ENCODE peak calls at places on chromosomes 4 and X, in nine cellular contexts. Q, T, D, Z, J, X, G, F and M are unnamed samples.

GRCh38 chr4:37781134-37781455 is 45.4 kb upstream of the PGM2 start:
- DNase-seq in Q (no peak), T (no peak), D (no peak), Z (no peak), J (no peak), X (no peak), G (no peak), F (no peak), M (no peak)

GRCh38 chr4:157096439-157096838 is 20.5 kb downstream of the GLRB start:
- DNase-seq in Q (no peak), T (no peak), D (no peak), Z (no peak), J (no peak), X (no peak), G (no peak), F (no peak), M (no peak)

GRCh38 chr4:22668702-22669101 is 24.0 kb upstream of the GBA3 start:
- DNase-seq in Q (no peak), T (no peak), D (no peak), Z (no peak), J (no peak), X (no peak), G (no peak), F (no peak), M (no peak)

GRCh38 chr4:52968696-52969095 is 106.6 kb downstream of the RASL11B start:
- DNase-seq in Q (no peak), T (no peak), D (no peak), Z (no peak), J (no peak), X (no peak), G (no peak), F (no peak), M (no peak)

GRCh38 chr4:173318648-173319211 is 15.4 kb downstream of the HMGB2 start:
- DNase-seq in Q (peak; percentile 3), T (no peak), D (peak; percentile 30), Z (peak; percentile 70), J (peak; percentile 12), X (peak; percentile 16), G (no peak), F (peak; percentile 66), M (no peak)

GRCh38 chr4:154559141-154559841 is 3.5 kb upstream of the FGB start:
- DNase-seq in Q (peak; percentile 32), T (no peak), D (peak; percentile 18), Z (peak; percentile 75), J (peak; percentile 20), X (no peak), G (no peak), F (peak; percentile 72), M (no peak)

GRCh38 chr4:25900901-25901500 is 13.0 kb upstream of the SMIM20 start:
- DNase-seq in Q (no peak), T (no peak), D (no peak), Z (no peak), J (no peak), X (no peak), G (no peak), F (no peak), M (peak; percentile 26)

GRCh38 chr4:53306729-53307128 is 59.1 kb downstream of the SCFD2 start:
- DNase-seq in Q (peak; percentile 14), T (no peak), D (no peak), Z (peak; percentile 92), J (no peak), X (no peak), G (no peak), F (no peak), M (no peak)

GRCh38 chr4:11650801-11651596 is 222.3 kb upstream of the HS3ST1 start:
- DNase-seq in Q (no peak), T (no peak), D (no peak), Z (peak; percentile 35), J (no peak), X (no peak), G (no peak), F (no peak), M (no peak)

GRCh38 chrX:3218442-3218841 is 128.0 kb downstream of the MXRA5 start:
- DNase-seq in Q (no peak), T (no peak), D (no peak), Z (no peak), J (no peak), X (no peak), G (no peak), F (no peak), M (no peak)

GRCh38 chr4:189204616-189205015 is 736.1 kb upstream of the FRG1 start:
- DNase-seq in Q (peak; percentile 69), T (no peak), D (no peak), Z (no peak), J (no peak), X (no peak), G (no peak), F (no peak), M (no peak)

GRCh38 chr4:82201805-82202636 is 171.8 kb downstream of the HNRNPD start:
- DNase-seq in Q (peak; percentile 38), T (no peak), D (no peak), Z (peak; percentile 51), J (peak; percentile 52), X (peak; percentile 37), G (no peak), F (peak; percentile 18), M (no peak)